ENCODE peak calls at places on chromosomes 6 and 20, in nine cellular contexts. V is Caco-2, F is mesendoderm, M is body of pancreas, Q is BE2C, S is fibroblast of lung, B is adrenal gland, P is NT2/D1, A is hepatocyte. K is an unnamed sample.
A peak's percentile ranks its signal among the peaks of the same experiment; 100 is the strongest.

GRCh38 chr6:119259027-119259426 is 90.5 kb downstream of the MAN1A1 start:
- DNase-seq in V (peak; percentile 11), F (peak; percentile 61), M (no peak), Q (no peak), S (no peak), B (no peak), P (no peak), A (peak; percentile 24), K (no peak)

GRCh38 chr6:73081955-73082354 is 143.3 kb downstream of the KHDC1L start:
- DNase-seq in V (no peak), F (no peak), M (no peak), Q (no peak), S (no peak), B (no peak), P (no peak), A (no peak), K (no peak)

GRCh38 chr20:36802326-36803223 is 29.0 kb upstream of the DSN1 start:
- DNase-seq in V (no peak), F (no peak), M (no peak), Q (no peak), S (peak; percentile 75), B (peak; percentile 37), P (no peak), A (no peak), K (no peak)

GRCh38 chr6:44478591-44479254 is 91.2 kb downstream of the CDC5L start:
- DNase-seq in V (no peak), F (no peak), M (no peak), Q (no peak), S (no peak), B (no peak), P (no peak), A (no peak), K (no peak)

GRCh38 chr20:33392016-33392415 is 9.3 kb downstream of the CDK5RAP1 start:
- DNase-seq in V (peak; percentile 38), F (peak; percentile 54), M (no peak), Q (no peak), S (peak; percentile 78), B (no peak), P (peak; percentile 30), A (peak; percentile 44), K (no peak)

GRCh38 chr6:113328886-113329381 is 528.2 kb upstream of the MARCKS start:
- DNase-seq in V (no peak), F (no peak), M (no peak), Q (no peak), S (peak; percentile 96), B (no peak), P (no peak), A (no peak), K (no peak)

GRCh38 chr20:61898405-61898804 is 167.3 kb downstream of the TAF4 start:
- DNase-seq in V (no peak), F (no peak), M (no peak), Q (no peak), S (no peak), B (no peak), P (no peak), A (no peak), K (no peak)

GRCh38 chr6:81713205-81713604 is 39.3 kb downstream of the TENT5A start:
- DNase-seq in V (no peak), F (no peak), M (no peak), Q (no peak), S (no peak), B (no peak), P (no peak), A (no peak), K (no peak)

GRCh38 chr6:85416766-85417165 is 33.1 kb upstream of the NT5E start:
- DNase-seq in V (no peak), F (no peak), M (no peak), Q (no peak), S (no peak), B (no peak), P (no peak), A (no peak), K (no peak)

GRCh38 chr20:48949304-48950170 is 28.0 kb downstream of the ARFGEF2 start:
- DNase-seq in V (peak; percentile 57), F (peak; percentile 60), M (no peak), Q (no peak), S (no peak), B (no peak), P (no peak), A (no peak), K (no peak)
- H3K36me3 ChIP-seq in V (peaks cover 5% of the 10 kb centered on the region), F (peaks cover 1% of the 10 kb centered on the region), M (peaks cover 6% of the 10 kb centered on the region), Q (peaks cover 62% of the 10 kb centered on the region), S (peaks cover 14% of the 10 kb centered on the region), B (no peaks in the 10 kb centered on the region), P (peaks cover 81% of the 10 kb centered on the region), A (no peaks in the 10 kb centered on the region), K (peaks cover 99% of the 10 kb centered on the region)

GRCh38 chr20:54452277-54452676 is 23.1 kb upstream of the DOK5 start:
- DNase-seq in V (no peak), F (no peak), M (no peak), Q (no peak), S (no peak), B (no peak), P (no peak), A (no peak), K (no peak)
- H3K4me3 ChIP-seq in V (no peak overlapping the region), F (no peak overlapping the region), M (no peak overlapping the region), Q (no peak overlapping the region), S (no peak overlapping the region), B (no peak overlapping the region), P (no peak overlapping the region), A (no peak overlapping the region), K (no peak overlapping the region)

DNA sequence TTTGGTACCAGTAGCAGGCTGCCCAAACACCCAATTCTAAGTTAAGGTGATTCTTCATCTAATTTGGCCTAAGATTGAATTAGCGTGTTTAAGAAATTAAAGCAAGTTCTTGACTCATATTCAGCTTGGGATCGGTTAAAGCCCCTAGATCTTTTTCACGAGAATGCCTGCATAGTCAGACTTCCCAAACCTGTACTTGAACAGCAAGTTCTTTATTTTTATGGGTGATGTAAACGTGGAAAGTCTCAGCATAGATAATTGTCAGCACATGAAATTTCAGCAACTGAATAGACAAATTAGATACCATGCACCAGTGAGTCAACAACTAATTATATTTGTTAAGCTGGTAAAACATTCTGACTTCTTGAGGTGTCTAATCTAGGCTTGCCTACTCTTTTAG is 183.2 kb upstream of the TNFAIP3 start:
- DNase-seq in V (no peak), F (no peak), M (no peak), Q (no peak), S (no peak), B (no peak), P (no peak), A (no peak), K (no peak)
- H3K36me3 ChIP-seq in V (no peaks in the 10 kb centered on the region), F (no peaks in the 10 kb centered on the region), M (no peaks in the 10 kb centered on the region), Q (no peaks in the 10 kb centered on the region), S (no peaks in the 10 kb centered on the region), B (no peaks in the 10 kb centered on the region), P (no peaks in the 10 kb centered on the region), A (no peaks in the 10 kb centered on the region), K (no peaks in the 10 kb centered on the region)

GRCh38 chr20:3679749-3680700 is 1.8 kb downstream of the ADAM33 start:
- DNase-seq in V (no peak), F (peak; percentile 73), M (peak; percentile 36), Q (no peak), S (peak; percentile 79), B (no peak), P (no peak), A (peak; percentile 48), K (peak; percentile 58)

GRCh38 chr20:3678893-3679720 is 2.7 kb downstream of the ADAM33 start:
- DNase-seq in V (no peak), F (no peak), M (no peak), Q (no peak), S (no peak), B (no peak), P (no peak), A (no peak), K (no peak)

GRCh38 chr20:3681931-3682820 is at the start of gene ADAM33:
- DNase-seq in V (no peak), F (no peak), M (peak; percentile 36), Q (no peak), S (no peak), B (peak; percentile 21), P (no peak), A (peak; percentile 40), K (peak; percentile 74)

GRCh38 chr20:3681352-3681930 is 369 bp downstream of the ADAM33 start:
- DNase-seq in V (no peak), F (no peak), M (no peak), Q (no peak), S (no peak), B (no peak), P (no peak), A (no peak), K (no peak)

DNA sequence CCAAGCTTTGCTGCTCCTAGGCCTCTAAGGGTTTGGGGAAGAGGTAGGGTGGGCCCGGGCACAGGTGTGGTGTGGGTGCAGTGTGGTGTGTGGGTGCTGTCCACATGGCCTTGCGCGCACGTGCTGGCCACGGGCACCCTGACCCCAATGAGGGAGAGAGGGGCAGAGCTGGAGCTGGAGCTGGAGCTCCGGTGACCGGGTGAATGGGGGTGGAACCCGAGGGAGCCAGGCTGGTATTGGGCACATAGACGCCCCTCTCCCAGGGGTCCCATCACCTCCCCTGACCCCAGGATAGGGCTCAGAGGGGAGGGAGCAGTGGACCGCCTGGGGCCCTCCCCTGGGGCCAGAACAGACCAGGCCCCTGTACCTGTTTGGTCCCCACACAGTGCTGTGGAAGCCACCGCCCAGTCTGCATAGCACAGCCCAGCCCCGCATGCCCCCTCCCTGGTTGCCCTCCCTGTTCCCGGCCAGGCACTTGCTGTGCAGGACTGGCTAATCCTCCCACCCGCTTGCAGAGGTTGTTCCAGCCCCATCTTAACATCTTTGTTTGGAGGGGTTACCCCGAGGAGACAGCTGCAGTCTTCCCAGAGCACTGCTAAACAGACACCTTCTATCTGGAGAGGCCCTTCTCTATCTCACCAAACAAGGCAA is 984 bp downstream of the ADAM33 start:
- DNase-seq in V (no peak), F (no peak), M (no peak), Q (no peak), S (no peak), B (no peak), P (no peak), A (no peak), K (no peak)
- H3K4me3 ChIP-seq in V (no peak overlapping the region), F (no peak overlapping the region), M (no peak overlapping the region), Q (no peak overlapping the region), S (peak overlapping the region; percentile 33), B (peak overlapping the region; percentile 48), P (peak overlapping the region; percentile 60), A (no peak overlapping the region), K (peak overlapping the region; percentile 61)

DNA sequence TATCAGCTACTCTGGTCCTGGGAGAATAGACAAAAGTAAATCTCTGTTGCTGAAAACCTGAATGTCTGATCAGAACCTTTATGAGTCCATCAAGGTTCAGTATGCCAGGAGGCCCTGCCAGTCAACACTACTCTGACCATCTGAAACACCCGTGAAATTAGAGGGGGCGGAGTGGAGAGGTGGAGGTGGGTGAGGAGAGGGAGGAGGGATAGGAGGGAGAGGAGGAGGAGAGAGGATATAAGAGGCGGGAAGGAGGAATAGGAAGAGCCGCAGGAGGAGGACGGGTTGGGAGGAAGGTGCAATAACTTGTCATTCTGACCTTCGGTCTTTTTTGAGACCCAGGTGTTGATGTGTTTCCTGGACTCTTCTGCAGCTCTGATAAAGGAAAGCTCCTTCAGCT is 8.0 kb downstream of the SERPINB9 start:
- DNase-seq in V (no peak), F (no peak), M (no peak), Q (no peak), S (no peak), B (no peak), P (no peak), A (no peak), K (no peak)
- H3K36me3 ChIP-seq in V (no peaks in the 10 kb centered on the region), F (peaks cover 24% of the 10 kb centered on the region), M (no peaks in the 10 kb centered on the region), Q (no peaks in the 10 kb centered on the region), S (no peaks in the 10 kb centered on the region), B (no peaks in the 10 kb centered on the region), P (peaks cover 87% of the 10 kb centered on the region), A (no peaks in the 10 kb centered on the region), K (peaks cover 8% of the 10 kb centered on the region)